ENCODE peak calls at places on chromosomes 1 and 21, in four cellular contexts. S is ACHN; I is left ventricle myocardium inferior; G is activated naive CD8-positive, alpha-beta T cell treated with anti-CD3 and anti-CD28 coated beads for 36 hours. V is an unnamed sample.

GRCh38 chr1:227225715-227226346 is 92.5 kb downstream of the CDC42BPA start:
- DNase-seq in G (no peak), I (no peak), S (peak), V (no peak)

GRCh38 chr1:114310771-114311251 is 157.1 kb upstream of the SYT6 start:
- DNase-seq in G (no peak), S (peak), I (no peak), V (peak)

GRCh38 chr1:240965581-240966091 is 353.7 kb upstream of the GREM2 start:
- DNase-seq in G (no peak), I (no peak), S (no peak), V (no peak)

GRCh38 chr1:19033926-19034680 is 77.6 kb upstream of the IFFO2 start:
- DNase-seq in I (no peak), S (peak), G (no peak), V (no peak)

GRCh38 chr1:37995773-37996379 is 6.1 kb upstream of the SF3A3 start:
- DNase-seq in I (peak), S (peak), G (peak), V (peak)

GRCh38 chr21:17796503-17796902 is 22.7 kb downstream of the C21orf91 start:
- DNase-seq in I (no peak), G (no peak), S (no peak), V (no peak)

GRCh38 chr1:37068897-37069296 is 34.6 kb upstream of the GRIK3 start:
- DNase-seq in I (no peak), G (no peak), S (no peak), V (no peak)

GRCh38 chr21:38669186-38669585 is 136.5 kb upstream of the ETS2 start:
- DNase-seq in I (no peak), G (no peak), S (peak), V (no peak)

GRCh38 chr21:45054162-45054926 is 20.0 kb upstream of the ADARB1 start:
- DNase-seq in I (no peak), S (no peak), G (no peak), V (no peak)

GRCh38 chr21:43851593-43851992 is 13.4 kb upstream of the AGPAT3 start:
- DNase-seq in S (no peak), G (no peak), I (no peak), V (no peak)

GRCh38 chr1:31396633-31397351 is 16.2 kb upstream of the SERINC2 start:
- DNase-seq in G (no peak), I (no peak), S (no peak), V (no peak)

GRCh38 chr1:212968385-212968863 is 18.1 kb downstream of the VASH2 start:
- DNase-seq in G (no peak), S (no peak), I (no peak), V (no peak)

GRCh38 chr1:247415423-247416361 is at the start of gene NLRP3:
- DNase-seq in G (peak), S (peak), I (peak), V (peak)

GRCh38 chr1:170415734-170416372 is 116.1 kb upstream of the GORAB start:
- DNase-seq in G (no peak), S (no peak), I (no peak), V (no peak)

GRCh38 chr1:230858918-230859819 is 9.2 kb downstream of the C1orf198 start:
- DNase-seq in G (no peak), I (no peak), S (no peak), V (peak)

GRCh38 chr1:44030606-44031050 is 634 bp downstream of the SLC6A9 start:
- DNase-seq in I (peak), S (peak), G (peak), V (peak)

GRCh38 chr1:200242379-200243041 is 167.3 kb downstream of the ZNF281 start:
- DNase-seq in G (no peak), I (peak), S (no peak), V (no peak)

GRCh38 chr1:17304827-17305177 is 3.2 kb upstream of the PADI4 start:
- DNase-seq in I (no peak), S (no peak), G (no peak), V (no peak)

GRCh38 chr1:41102653-41103052 is 81.1 kb upstream of the SLFNL1 start:
- DNase-seq in G (no peak), S (no peak), I (no peak), V (no peak)

GRCh38 chr1:167136191-167136614 is 42.3 kb downstream of the STYXL2 start:
- DNase-seq in G (no peak), S (peak), I (no peak), V (peak)

GRCh38 chr1:37631039-37631428 is 3.7 kb downstream of the RSPO1 start:
- DNase-seq in I (no peak), G (no peak), S (no peak), V (no peak)

GRCh38 chr21:44767834-44768831 is 33.5 kb downstream of the UBE2G2 start:
- DNase-seq in S (no peak), G (no peak), I (no peak), V (no peak)

GRCh38 chr1:29835486-29836273 is 599.4 kb downstream of the PTPRU start:
- DNase-seq in G (no peak), I (no peak), S (no peak), V (no peak)

GRCh38 chr21:35663856-35664606 is 396.3 kb downstream of the SETD4 start:
- DNase-seq in G (no peak), S (no peak), I (no peak), V (no peak)

GRCh38 chr1:161730050-161730564 is 8.8 kb downstream of the FCRLB start:
- DNase-seq in G (peak), I (no peak), S (peak), V (no peak)

GRCh38 chr1:214174508-214175199 is 106.3 kb upstream of the SMYD2 start:
- DNase-seq in G (no peak), I (no peak), S (no peak), V (no peak)

V was measured in testis.